ENCODE peak calls at places on chromosomes 13 and 19, in eight cellular contexts. P, I, F, M, W, Z, S and T are unnamed samples.

GRCh38 chr13:60047943-60048342 is 115.8 kb downstream of the DIAPH3 start:
- DNase-seq in S (no peak), W (no peak), Z (no peak), P (no peak), M (peak), I (no peak), F (no peak), T (no peak)

GRCh38 chr19:51824603-51825002 is 29.6 kb downstream of the FPR3 start:
- DNase-seq in Z (no peak), S (no peak), P (no peak), M (no peak), F (no peak), I (no peak), W (no peak), T (no peak)

GRCh38 chr19:41409288-41409687 is 11.7 kb downstream of the BCKDHA start:
- DNase-seq in I (peak), P (no peak), W (no peak), S (peak), M (peak), F (no peak), Z (peak), T (peak)

GRCh38 chr19:35843676-35844481 is 8.4 kb downstream of the NPHS1 start:
- DNase-seq in W (no peak), S (peak), P (no peak), Z (peak), I (peak), M (peak), F (peak), T (no peak)

GRCh38 chr13:25587581-25587980 is 215.8 kb downstream of the ATP8A2 start:
- DNase-seq in P (no peak), F (no peak), Z (no peak), S (no peak), M (no peak), I (no peak), W (no peak), T (no peak)

GRCh38 chr13:42803563-42804212 is 22.3 kb downstream of the FAM216B start:
- DNase-seq in I (no peak), M (peak), F (no peak), W (no peak), Z (no peak), S (peak), P (no peak), T (no peak)

GRCh38 chr13:87234981-87235380 is 436.2 kb upstream of the SLITRK5 start:
- DNase-seq in P (no peak), Z (no peak), W (no peak), F (no peak), S (peak), M (peak), I (no peak), T (no peak)

GRCh38 chr13:70812481-70812880 is 704.2 kb upstream of the KLHL1 start:
- DNase-seq in S (peak), F (no peak), I (no peak), P (no peak), W (no peak), Z (no peak), M (no peak), T (no peak)

GRCh38 chr13:110245421-110245899 is 61.5 kb downstream of the COL4A1 start:
- DNase-seq in S (peak), W (no peak), F (no peak), Z (no peak), M (peak), I (no peak), P (no peak), T (no peak)

GRCh38 chr19:7670150-7670784 is 1.4 kb downstream of the RETN start:
- DNase-seq in P (no peak), S (no peak), W (no peak), I (no peak), Z (no peak), M (peak), F (peak), T (no peak)

GRCh38 chr19:50870417-50871089 is 2.7 kb upstream of the KLK2 start:
- DNase-seq in I (peak), W (no peak), Z (no peak), F (peak), S (peak), M (peak), P (no peak), T (no peak)

DNA sequence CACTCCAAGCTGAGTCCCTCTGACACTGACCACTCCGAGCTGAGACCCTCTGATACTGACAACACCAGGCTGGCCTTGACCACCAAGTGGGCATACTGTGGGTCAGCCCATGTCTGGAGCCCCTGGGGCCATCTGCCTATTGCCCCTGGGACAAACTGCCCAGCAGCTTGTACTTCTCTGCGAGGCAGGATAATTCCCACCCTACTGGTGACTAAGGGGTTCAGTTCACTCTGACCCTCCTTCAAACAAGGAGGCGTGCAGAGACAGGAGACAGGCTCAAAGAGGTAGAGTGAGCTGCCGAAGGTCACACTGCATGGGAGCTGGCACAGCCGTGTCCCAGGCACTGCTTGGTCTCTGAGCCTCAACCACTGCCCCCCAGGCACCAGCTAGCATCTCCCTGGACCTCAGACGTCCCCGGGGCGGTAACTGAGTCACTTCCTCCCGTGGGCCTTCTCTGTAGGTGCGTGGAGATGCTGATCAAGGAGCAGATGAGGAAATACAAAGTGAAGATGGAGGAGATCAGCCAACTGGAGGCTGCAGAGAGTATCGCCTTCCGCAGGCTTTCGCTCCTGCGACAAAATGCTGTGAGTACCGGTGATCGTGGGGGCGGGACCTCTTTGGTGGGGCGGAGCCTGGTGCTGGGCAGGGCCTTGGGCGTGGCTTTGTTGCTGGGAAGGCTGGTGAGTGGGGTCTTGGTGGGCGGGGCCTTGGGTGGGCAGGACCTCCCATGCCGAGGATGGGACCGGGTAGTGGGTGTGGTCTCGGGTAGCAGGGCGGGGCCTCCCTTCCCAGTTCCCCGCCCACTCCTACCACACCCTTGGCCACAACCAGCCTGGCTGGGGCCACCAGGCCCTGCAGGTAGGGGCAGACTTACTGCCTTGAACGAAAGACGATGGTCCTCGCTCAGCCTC is 5.8 kb upstream of the USE1 start:
- DNase-seq in F (peak), P (no peak), Z (peak), I (peak), W (no peak), S (peak), M (peak), T (peak)
- TF ChIP-seq CTCF in F (no peak), P (no peak), Z (no peak), I (no peak), W (no peak), S (no peak), M (no peak), T (no peak)

DNA sequence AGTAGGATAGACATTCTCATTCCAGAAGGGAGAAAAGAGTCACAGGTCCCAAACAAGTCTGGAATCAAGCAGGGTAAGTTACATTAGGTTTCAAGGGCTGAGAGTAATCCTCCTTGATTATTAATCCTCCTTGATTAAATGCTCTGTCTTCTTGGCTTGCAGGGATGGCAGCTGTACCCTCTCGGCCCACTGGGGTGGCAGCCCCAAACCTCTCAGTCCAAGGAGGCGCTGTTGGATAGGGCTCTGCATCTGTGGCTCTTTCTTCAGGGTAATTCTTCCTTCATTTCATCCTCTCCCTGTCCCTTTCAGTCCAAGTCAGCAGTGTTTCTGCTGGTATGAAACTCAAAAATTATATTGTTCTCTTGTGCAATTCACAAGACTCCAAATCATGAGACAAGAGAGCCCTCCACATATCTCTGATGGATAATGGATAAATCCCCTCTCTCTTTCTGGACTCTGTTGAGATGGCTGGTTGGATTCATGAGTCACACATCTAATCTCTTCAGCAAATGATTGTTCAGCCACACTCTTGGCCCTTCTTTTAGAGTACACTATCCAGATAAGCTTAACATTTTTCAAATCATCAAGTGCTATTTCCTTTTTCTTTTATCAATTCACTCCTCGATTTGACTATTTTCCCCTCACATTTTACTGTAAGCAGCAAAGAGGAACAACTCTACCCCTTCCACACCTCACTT is 323.7 kb upstream of the HTR2A start:
- DNase-seq in W (no peak), S (no peak), Z (no peak), P (no peak), I (no peak), M (peak), F (no peak), T (no peak)
- TF ChIP-seq CTCF in W (no peak), S (no peak), Z (no peak), P (no peak), I (no peak), M (no peak), F (no peak), T (no peak)

GRCh38 chr19:42424712-42425131 is 2.5 kb downstream of the LIPE start:
- DNase-seq in W (no peak), Z (no peak), I (no peak), F (peak), S (no peak), P (peak), M (no peak), T (no peak)
- TF ChIP-seq CTCF in W (peak), Z (peak), I (peak), F (no peak), S (no peak), P (no peak), M (peak), T (no peak)

GRCh38 chr19:54429545-54430227 is 14.4 kb downstream of the TTYH1 start:
- DNase-seq in I (no peak), Z (no peak), W (no peak), F (no peak), M (no peak), S (no peak), P (no peak), T (no peak)

GRCh38 chr19:54431255-54431838 is 16.1 kb downstream of the TTYH1 start:
- DNase-seq in M (peak), P (no peak), W (no peak), I (no peak), Z (peak), F (no peak), S (peak), T (peak)

GRCh38 chr19:54432144-54432738 is 16.8 kb upstream of the LENG8 start:
- DNase-seq in P (no peak), M (no peak), Z (peak), W (no peak), F (no peak), S (no peak), I (no peak), T (peak)

GRCh38 chr19:54429176-54429495 is 13.9 kb downstream of the TTYH1 start:
- DNase-seq in S (no peak), I (no peak), W (no peak), M (no peak), Z (no peak), P (no peak), F (no peak), T (no peak)

DNA sequence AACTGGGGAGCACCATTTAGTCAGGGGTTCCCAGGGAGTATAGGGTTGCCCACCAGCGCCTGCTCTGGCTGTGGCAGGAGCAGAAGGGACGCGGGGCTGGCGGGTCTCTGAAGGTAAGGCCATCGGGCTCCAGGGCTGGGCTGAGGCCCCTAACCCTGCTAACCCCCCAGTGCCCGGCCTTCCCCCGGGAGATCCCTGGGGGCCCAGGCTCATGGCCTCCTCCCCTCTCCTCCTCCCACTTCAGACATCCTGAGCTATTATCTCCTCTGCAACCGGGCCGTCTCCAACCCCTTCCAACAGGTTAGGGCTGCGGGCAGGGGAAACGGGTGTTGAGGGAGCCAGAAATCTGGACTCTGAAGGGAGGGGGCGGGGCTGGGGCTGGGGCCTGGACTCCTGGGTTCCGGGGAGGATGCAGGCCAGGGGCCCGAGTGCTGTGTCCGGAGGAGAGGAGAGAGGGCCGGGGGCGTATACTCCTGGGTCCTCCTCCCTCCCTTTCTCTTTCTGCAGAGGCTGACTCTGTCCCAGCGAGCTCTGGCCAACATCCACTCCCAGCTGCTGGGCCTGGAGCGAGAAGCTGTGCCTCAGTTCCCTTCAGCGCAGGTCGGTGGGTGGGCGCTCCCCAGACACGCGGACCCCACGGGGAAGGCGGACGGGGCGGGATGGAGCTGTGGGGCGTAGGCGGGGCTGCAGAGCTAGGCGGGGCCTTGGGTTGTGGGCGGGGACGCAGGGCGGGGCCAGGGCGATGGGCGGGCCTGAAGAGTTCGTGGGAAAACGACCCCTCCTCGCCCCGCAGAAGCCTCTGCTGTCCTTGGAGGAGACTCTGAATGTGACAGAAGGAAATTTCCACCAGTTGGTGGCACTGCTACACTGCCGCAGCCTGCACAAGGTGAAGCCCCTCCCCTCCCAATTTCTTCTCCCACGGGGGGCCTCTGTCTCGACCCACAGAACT is 15.3 kb downstream of the TTYH1 start:
- DNase-seq in Z (peak), S (no peak), M (peak), P (no peak), W (no peak), F (peak), I (no peak), T (peak)
- TF ChIP-seq CTCF in Z (no peak), S (no peak), M (peak), P (no peak), W (peak), F (no peak), I (peak), T (peak)

GRCh38 chr19:5086725-5087439 is 118.0 kb downstream of the KDM4B start:
- DNase-seq in F (peak), Z (no peak), S (no peak), I (peak), M (no peak), P (no peak), W (no peak), T (no peak)
- TF ChIP-seq CTCF in F (no peak), Z (peak), S (no peak), I (no peak), M (no peak), P (no peak), W (no peak), T (no peak)